ENCODE peak calls at places on chromosomes 13 and 19, in nine cellular contexts. M is heart left ventricle; C is aorta; Q is effector memory CD4-positive, alpha-beta T cell; B is fibroblast of lung; T is neural progenitor cell; A is endothelial cell of umbilical vein; X is right lobe of liver; L is left ventricle myocardium inferior. U is an unnamed sample. For H3K27me3, the result is how much of the 10 kb centered on the place peaks cover.

GRCh38 chr13:27395007-27395510 is 29.4 kb upstream of the GTF3A start:
- DNase-seq in M (no peak), C (no peak), Q (no peak), B (no peak), T (peak), A (no peak), X (no peak), L (no peak), U (no peak)

GRCh38 chr13:77749481-77749880 is 52.0 kb downstream of the SLAIN1 start:
- DNase-seq in M (no peak), C (no peak), Q (no peak), B (no peak), T (peak), A (peak), X (no peak), L (no peak), U (no peak)

GRCh38 chr13:91133941-91134772 is 213.3 kb upstream of the MIR17HG start:
- DNase-seq in M (no peak), C (no peak), Q (no peak), B (peak), T (peak), A (peak), X (peak), L (no peak), U (no peak)

GRCh38 chr19:3039641-3040077 is 10.6 kb upstream of the TLE2 start:
- DNase-seq in M (no peak), C (no peak), Q (no peak), B (no peak), T (peak), A (no peak), X (no peak), L (no peak), U (no peak)

GRCh38 chr13:61142506-61142905 is 273.1 kb downstream of the PCDH20 start:
- DNase-seq in M (no peak), C (no peak), Q (no peak), B (no peak), T (no peak), A (no peak), X (no peak), L (no peak), U (no peak)

GRCh38 chr19:58385313-58386165 is 1.5 kb upstream of the RPS5 start:
- DNase-seq in M (no peak), C (no peak), Q (no peak), B (no peak), T (no peak), A (no peak), X (no peak), L (no peak), U (no peak)

GRCh38 chr13:98423417-98423816 is 153.5 kb downstream of the STK24 start:
- DNase-seq in M (no peak), C (no peak), Q (no peak), B (no peak), T (no peak), A (no peak), X (no peak), L (no peak), U (no peak)

GRCh38 chr13:102774596-102775375 is 1.2 kb upstream of the TEX30 start:
- DNase-seq in M (no peak), C (no peak), Q (no peak), B (no peak), T (peak), A (no peak), X (no peak), L (no peak), U (no peak)

GRCh38 chr19:57888107-57888493 is 737 bp downstream of the ZNF814 start:
- DNase-seq in M (no peak), C (no peak), Q (no peak), B (no peak), T (no peak), A (no peak), X (no peak), L (no peak), U (no peak)

GRCh38 chr19:10760268-10760944 is 42.5 kb downstream of the DNM2 start:
- DNase-seq in M (no peak), C (no peak), Q (peak), B (no peak), T (no peak), A (no peak), X (no peak), L (no peak), U (peak)

GRCh38 chr13:55190996-55191395 is 1949.7 kb upstream of the PRR20A start:
- DNase-seq in M (no peak), C (no peak), Q (no peak), B (no peak), T (no peak), A (no peak), X (no peak), L (no peak), U (no peak)

GRCh38 chr19:18007939-18008673 is at the start of gene ARRDC2:
- DNase-seq in M (peak), C (peak), Q (peak), B (peak), T (peak), A (peak), X (peak), L (peak), U (peak)

GRCh38 chr13:52846567-52847321 is 1.7 kb downstream of the PCDH8 start:
- DNase-seq in M (peak), C (peak), Q (no peak), B (peak), T (peak), A (peak), X (no peak), L (peak), U (peak)

GRCh38 chr13:99496322-99497142 is 4.7 kb upstream of the TM9SF2 start:
- DNase-seq in M (peak), C (peak), Q (peak), B (peak), T (no peak), A (peak), X (peak), L (peak), U (peak)

GRCh38 chr19:17156947-17157302 is 58.2 kb upstream of the USE1 start:
- DNase-seq in M (no peak), C (no peak), Q (no peak), B (no peak), T (no peak), A (no peak), X (no peak), L (no peak), U (peak)

GRCh38 chr19:50500060-50500752 is 10.8 kb downstream of the JOSD2 start:
- DNase-seq in M (peak), C (peak), Q (no peak), B (no peak), T (peak), A (no peak), X (no peak), L (peak), U (peak)

GRCh38 chr13:77124423-77124822 is 97.5 kb upstream of the FBXL3 start:
- DNase-seq in M (no peak), C (no peak), Q (no peak), B (no peak), T (no peak), A (no peak), X (no peak), L (no peak), U (no peak)

GRCh38 chr13:49314344-49314882 is 66.7 kb downstream of the CDADC1 start:
- DNase-seq in M (no peak), C (no peak), Q (no peak), B (no peak), T (no peak), A (no peak), X (no peak), L (no peak), U (no peak)

GRCh38 chr19:5287066-5287465 is 53.5 kb downstream of the PTPRS start:
- DNase-seq in M (no peak), C (no peak), Q (no peak), B (no peak), T (no peak), A (no peak), X (no peak), L (no peak), U (no peak)

GRCh38 chr13:106186366-106187030 is 349.0 kb downstream of the EFNB2 start:
- DNase-seq in M (no peak), C (no peak), Q (no peak), B (no peak), T (no peak), A (no peak), X (no peak), L (no peak), U (no peak)

GRCh38 chr19:33291623-33292534 is 10.5 kb downstream of the CEBPA start:
- DNase-seq in M (no peak), C (peak), Q (no peak), B (no peak), T (no peak), A (no peak), X (peak), L (no peak), U (peak)

GRCh38 chr19:6521718-6522646 is 8.8 kb upstream of the TNFSF9 start:
- DNase-seq in M (no peak), C (no peak), Q (peak), B (no peak), T (no peak), A (no peak), X (no peak), L (no peak), U (no peak)

GRCh38 chr19:34165295-34165738 is 7.0 kb upstream of the LSM14A start:
- DNase-seq in M (no peak), C (no peak), Q (no peak), B (no peak), T (no peak), A (no peak), X (no peak), L (no peak), U (no peak)

GRCh38 chr19:33350538-33351309 is 22.8 kb upstream of the CEBPG start:
- DNase-seq in M (no peak), C (no peak), Q (no peak), B (peak), T (no peak), A (no peak), X (no peak), L (no peak), U (no peak)

GRCh38 chr19:5953034-5953589 is 24.8 kb downstream of the RANBP3 start:
- DNase-seq in M (no peak), C (no peak), Q (no peak), B (peak), T (no peak), A (peak), X (no peak), L (no peak), U (no peak)

GRCh38 chr19:20478936-20479335 is 86.6 kb downstream of the ZNF737 start:
- DNase-seq in M (no peak), C (no peak), Q (no peak), B (no peak), T (no peak), A (no peak), X (no peak), L (no peak), U (no peak)

GRCh38 chr19:10916602-10917001 is 11.8 kb downstream of the YIPF2 start:
- DNase-seq in M (no peak), C (no peak), Q (no peak), B (no peak), T (no peak), A (no peak), X (no peak), L (no peak), U (no peak)

GRCh38 chr19:13062317-13062716 is 40.3 kb downstream of the LYL1 start:
- DNase-seq in M (no peak), C (no peak), Q (no peak), B (no peak), T (no peak), A (no peak), X (no peak), L (no peak), U (no peak)

GRCh38 chr19:13060233-13060963 is 42.3 kb downstream of the LYL1 start:
- DNase-seq in M (peak), C (peak), Q (no peak), B (peak), T (peak), A (no peak), X (no peak), L (peak), U (peak)

GRCh38 chr19:13058951-13059660 is 43.6 kb downstream of the LYL1 start:
- DNase-seq in M (no peak), C (no peak), Q (no peak), B (no peak), T (peak), A (no peak), X (no peak), L (no peak), U (peak)

GRCh38 chr19:13063461-13064091 is 39.1 kb downstream of the LYL1 start:
- DNase-seq in M (peak), C (peak), Q (no peak), B (no peak), T (no peak), A (no peak), X (no peak), L (peak), U (peak)

DNA sequence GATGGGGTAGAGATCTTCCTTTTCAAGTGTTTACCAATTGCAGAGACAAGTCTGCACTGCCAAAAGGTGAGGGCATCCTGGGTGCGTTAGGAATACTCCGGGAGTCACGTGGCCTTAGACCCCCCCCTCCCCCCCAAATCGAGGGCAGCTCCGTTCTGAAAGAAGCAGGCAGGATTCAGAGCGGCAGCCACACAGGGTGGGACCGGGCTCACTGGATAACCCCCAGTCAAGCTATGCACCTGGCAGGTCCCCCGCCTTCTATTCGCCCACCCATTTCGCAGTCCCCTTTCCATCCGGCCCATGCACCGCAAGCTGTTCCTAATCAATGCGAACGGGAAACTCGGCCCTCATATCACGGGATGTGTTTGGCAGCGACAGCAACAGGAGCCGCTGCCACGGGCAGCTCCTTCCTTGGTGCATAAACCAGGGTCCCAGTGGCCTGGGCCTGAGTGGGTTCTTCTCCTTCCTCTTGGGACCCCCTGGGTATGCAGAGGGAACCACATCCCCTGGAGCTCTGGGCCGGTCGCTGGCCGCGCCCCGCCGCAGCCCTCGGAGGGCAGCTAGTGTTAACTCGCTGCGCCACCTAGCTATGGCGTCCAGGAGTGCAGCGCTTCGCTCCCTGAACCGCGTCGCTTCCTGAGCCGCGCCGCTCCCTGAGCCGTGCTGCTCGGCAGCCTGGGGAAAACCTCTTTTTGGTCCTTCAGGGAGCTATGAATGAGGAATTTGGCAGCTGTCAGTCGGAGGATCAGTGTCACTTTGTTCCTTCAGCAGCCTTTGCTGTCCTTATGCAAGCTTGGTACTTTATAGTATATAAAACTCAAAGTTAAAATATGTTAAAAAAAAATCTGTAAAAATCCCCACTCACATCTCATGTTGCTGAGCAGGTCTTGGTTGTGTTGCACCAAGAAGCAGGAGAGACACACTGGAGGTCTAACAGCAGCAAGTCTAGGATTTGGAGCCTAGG is 41.4 kb downstream of the LYL1 start:
- DNase-seq in M (peak), C (peak), Q (peak), B (peak), T (peak), A (peak), X (peak), L (peak), U (peak)
- H3K27me3 ChIP-seq in M (under half), C (under half), Q (under half), B (under half), T (half or more), A (under half), X (under half), L (under half), U (under half)

DNA sequence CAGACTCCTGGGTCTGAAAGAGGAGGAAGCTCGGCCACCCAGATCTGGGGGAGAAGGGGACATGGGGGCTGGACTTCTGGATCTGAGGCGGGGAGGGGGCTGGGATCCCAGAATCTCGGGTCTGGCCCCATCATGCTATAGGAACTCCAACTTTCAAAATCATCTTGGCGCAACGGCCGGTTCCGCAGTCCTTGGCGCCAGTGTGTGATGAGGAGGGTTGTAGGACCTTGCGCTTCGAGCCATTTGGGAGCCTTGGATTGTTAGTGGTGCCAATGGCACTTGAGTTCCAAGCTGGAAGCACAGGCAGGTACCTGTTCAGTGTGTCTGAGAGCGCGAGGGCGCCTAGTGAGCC is 324 bp downstream of the RUVBL2 start:
- DNase-seq in M (no peak), C (no peak), Q (no peak), B (no peak), T (no peak), A (no peak), X (no peak), L (no peak), U (no peak)
- H3K27ac ChIP-seq in M (peak), C (no peak), Q (peak), B (peak), T (no peak), A (peak), X (peak), L (peak), U (peak)

GRCh38 chr19:41457241-41457640 is 14.3 kb downstream of the ERICH4 start:
- DNase-seq in M (no peak), C (no peak), Q (no peak), B (no peak), T (no peak), A (peak), X (no peak), L (no peak), U (no peak)

GRCh38 chr19:41452584-41453275 is 9.8 kb downstream of the ERICH4 start:
- DNase-seq in M (no peak), C (no peak), Q (no peak), B (no peak), T (no peak), A (no peak), X (no peak), L (no peak), U (no peak)

DNA sequence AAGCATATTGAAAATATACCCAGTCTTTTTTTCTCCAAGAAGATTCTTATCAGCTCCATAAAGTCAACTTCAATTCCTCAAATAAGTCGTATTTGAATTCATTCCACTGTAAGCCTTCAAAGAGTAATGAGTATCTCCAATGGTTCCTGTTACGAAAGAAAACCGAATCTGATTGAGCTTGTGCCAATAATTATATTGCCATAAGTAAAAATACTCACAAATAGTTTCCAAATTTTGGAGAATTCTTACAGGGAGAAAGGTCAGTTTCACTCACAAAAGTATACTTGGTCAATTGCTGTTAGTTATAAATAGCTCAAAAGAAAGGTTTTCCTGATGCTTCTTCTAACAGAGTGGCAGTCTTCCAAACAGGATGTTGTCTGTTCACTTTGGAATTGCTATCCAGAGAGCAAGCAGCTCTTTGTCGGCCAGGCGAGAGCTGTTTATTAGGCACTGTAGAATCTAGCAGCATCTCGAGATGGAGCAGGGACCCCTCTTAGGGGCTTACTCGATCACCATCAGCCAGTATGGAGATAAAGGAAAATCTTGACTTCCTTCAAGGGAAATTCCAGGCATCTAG is 13.5 kb downstream of the ERICH4 start:
- DNase-seq in M (no peak), C (no peak), Q (no peak), B (peak), T (no peak), A (peak), X (no peak), L (no peak), U (no peak)
- H3K27me3 ChIP-seq in M (under half), C (under half), Q (under half), B (under half), T (under half), A (under half), X (under half), L (under half), U (under half)

DNA sequence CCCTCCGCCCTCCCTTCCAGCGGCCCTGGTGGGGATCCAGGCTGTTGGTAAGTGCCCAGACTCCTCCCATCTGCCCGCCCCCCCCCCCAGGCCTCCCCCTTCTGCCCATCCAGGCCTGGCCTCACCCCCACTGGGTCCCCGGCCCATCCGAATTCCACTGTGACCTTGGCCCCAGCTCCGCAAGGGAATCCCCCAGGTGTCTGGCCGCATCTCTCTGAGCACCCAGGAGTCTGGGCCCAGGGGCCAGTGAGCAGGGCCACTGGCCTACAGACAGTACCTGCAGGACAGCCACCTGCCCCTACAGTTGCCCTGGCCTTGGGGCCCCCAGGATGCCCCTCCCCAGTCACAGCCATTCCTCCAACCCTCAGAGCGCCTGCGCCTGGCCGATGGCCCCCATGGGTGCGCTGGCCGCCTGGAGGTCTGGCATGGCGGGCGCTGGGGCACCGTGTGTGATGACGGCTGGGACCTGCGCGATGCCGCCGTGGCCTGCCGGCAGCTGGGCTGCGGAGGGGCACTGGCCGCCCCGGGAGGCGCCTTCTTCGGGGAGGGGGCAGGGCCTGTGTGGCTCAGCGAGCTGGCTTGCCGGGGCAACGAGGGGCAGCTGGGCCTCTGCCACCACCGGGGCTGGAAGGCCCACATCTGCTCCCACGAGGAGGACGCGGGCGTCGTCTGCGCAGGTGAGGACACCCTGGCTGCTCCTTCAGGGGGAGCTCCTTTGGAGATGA is 912 bp downstream of the SSC5D start:
- DNase-seq in M (peak), C (peak), Q (no peak), B (peak), T (no peak), A (no peak), X (no peak), L (no peak), U (peak)
- H3K27ac ChIP-seq in M (peak), C (no peak), Q (no peak), B (no peak), T (no peak), A (no peak), X (no peak), L (peak), U (no peak)

GRCh38 chr13:112120031-112120373 is 53.1 kb downstream of the SOX1 start:
- DNase-seq in M (no peak), C (no peak), Q (no peak), B (no peak), T (no peak), A (no peak), X (no peak), L (no peak), U (no peak)
- H3K27me3 ChIP-seq in M (under half), C (under half), Q (under half), B (under half), T (under half), A (under half), X (under half), L (half or more), U (under half)